ENCODE peak calls at places on chromosomes 5 and 9, in seven cellular contexts. One of them, this sample, is unnamed.
A peak's percentile ranks its signal among the peaks of the same experiment; 100 is the strongest.

GRCh38 chr9:76562511-76562911 is 103.5 kb downstream of the GCNT1 start:
- DNase-seq in IMR-90: peak; percentile 59
- DNase-seq in AG10803: peak; percentile 80
- DNase-seq in GM12891: no peak
- DNase-seq in iPS-NIHi11: no peak
- DNase-seq in NCI-H1105: no peak
- DNase-seq in hypothalamus: no peak
- DNase-seq in this sample: peak; percentile 67

GRCh38 chr5:110865400-110866094 is 126.7 kb downstream of the SLC25A46 start:
- DNase-seq in NCI-H1105: no peak
- DNase-seq in hypothalamus: no peak
- DNase-seq in GM12891: peak; percentile 13
- DNase-seq in IMR-90: peak; percentile 41
- DNase-seq in iPS-NIHi11: peak; percentile 76
- DNase-seq in AG10803: peak; percentile 2
- DNase-seq in this sample: peak; percentile 41

GRCh38 chr9:129609486-129610192 is 11.3 kb downstream of the C9orf50 start:
- DNase-seq in hypothalamus: no peak
- DNase-seq in NCI-H1105: no peak
- DNase-seq in AG10803: peak; percentile 71
- DNase-seq in iPS-NIHi11: peak; percentile 68
- DNase-seq in IMR-90: no peak
- DNase-seq in GM12891: peak; percentile 73
- DNase-seq in this sample: no peak

GRCh38 chr5:135828793-135829150 is 5.7 kb upstream of the SLC25A48 start:
- DNase-seq in AG10803: no peak
- DNase-seq in hypothalamus: no peak
- DNase-seq in IMR-90: no peak
- DNase-seq in GM12891: no peak
- DNase-seq in NCI-H1105: no peak
- DNase-seq in iPS-NIHi11: no peak
- DNase-seq in this sample: no peak

GRCh38 chr5:143865421-143865820 is 53.5 kb downstream of the HMHB1 start:
- DNase-seq in NCI-H1105: no peak
- DNase-seq in GM12891: no peak
- DNase-seq in IMR-90: no peak
- DNase-seq in hypothalamus: no peak
- DNase-seq in iPS-NIHi11: no peak
- DNase-seq in AG10803: no peak
- DNase-seq in this sample: no peak

GRCh38 chr5:119393201-119393691 is 37.4 kb downstream of the TNFAIP8 start:
- DNase-seq in GM12891: no peak
- DNase-seq in AG10803: peak; percentile 93
- DNase-seq in NCI-H1105: no peak
- DNase-seq in hypothalamus: no peak
- DNase-seq in IMR-90: no peak
- DNase-seq in iPS-NIHi11: no peak
- DNase-seq in this sample: no peak

GRCh38 chr5:40679998-40680681 is 425 bp downstream of the PTGER4 start:
- DNase-seq in IMR-90: no peak
- DNase-seq in iPS-NIHi11: peak; percentile 17
- DNase-seq in NCI-H1105: no peak
- DNase-seq in GM12891: no peak
- DNase-seq in hypothalamus: no peak
- DNase-seq in AG10803: no peak
- DNase-seq in this sample: peak; percentile 9

GRCh38 chr9:72818377-72818776 is 134.5 kb downstream of the ALDH1A1 start:
- DNase-seq in hypothalamus: no peak
- DNase-seq in NCI-H1105: no peak
- DNase-seq in iPS-NIHi11: no peak
- DNase-seq in AG10803: no peak
- DNase-seq in GM12891: no peak
- DNase-seq in IMR-90: no peak
- DNase-seq in this sample: no peak

GRCh38 chr5:139854953-139855352 is 59.3 kb downstream of the PSD2 start:
- DNase-seq in NCI-H1105: no peak
- DNase-seq in IMR-90: no peak
- DNase-seq in iPS-NIHi11: no peak
- DNase-seq in AG10803: no peak
- DNase-seq in hypothalamus: no peak
- DNase-seq in GM12891: no peak
- DNase-seq in this sample: no peak

GRCh38 chr9:76342862-76343261 is 51.4 kb downstream of the RFK start:
- DNase-seq in IMR-90: no peak
- DNase-seq in GM12891: no peak
- DNase-seq in hypothalamus: no peak
- DNase-seq in iPS-NIHi11: no peak
- DNase-seq in AG10803: no peak
- DNase-seq in NCI-H1105: no peak
- DNase-seq in this sample: no peak

GRCh38 chr9:18869725-18870124 is 163.3 kb downstream of the SAXO1 start:
- DNase-seq in iPS-NIHi11: no peak
- DNase-seq in IMR-90: no peak
- DNase-seq in AG10803: no peak
- DNase-seq in NCI-H1105: no peak
- DNase-seq in GM12891: no peak
- DNase-seq in hypothalamus: no peak
- DNase-seq in this sample: no peak

GRCh38 chr5:82560546-82560945 is 282.4 kb upstream of the RPS23 start:
- DNase-seq in hypothalamus: no peak
- DNase-seq in IMR-90: no peak
- DNase-seq in iPS-NIHi11: no peak
- DNase-seq in NCI-H1105: peak; percentile 58
- DNase-seq in GM12891: no peak
- DNase-seq in AG10803: no peak
- DNase-seq in this sample: no peak

GRCh38 chr9:137588891-137589290 is 1.4 kb downstream of the ZMYND19 start:
- DNase-seq in IMR-90: no peak
- DNase-seq in GM12891: no peak
- DNase-seq in hypothalamus: no peak
- DNase-seq in AG10803: no peak
- DNase-seq in iPS-NIHi11: no peak
- DNase-seq in NCI-H1105: no peak
- DNase-seq in this sample: no peak

GRCh38 chr5:148794729-148795590 is 31.5 kb upstream of the ADRB2 start:
- DNase-seq in AG10803: peak; percentile 72
- DNase-seq in GM12891: no peak
- DNase-seq in IMR-90: peak; percentile 96
- DNase-seq in NCI-H1105: no peak
- DNase-seq in iPS-NIHi11: no peak
- DNase-seq in hypothalamus: no peak
- DNase-seq in this sample: no peak

GRCh38 chr9:94164756-94165549 is 80.7 kb downstream of the PTPDC1 start:
- DNase-seq in IMR-90: no peak
- DNase-seq in GM12891: no peak
- DNase-seq in AG10803: no peak
- DNase-seq in iPS-NIHi11: no peak
- DNase-seq in hypothalamus: no peak
- DNase-seq in NCI-H1105: no peak
- DNase-seq in this sample: no peak

GRCh38 chr9:85536076-85536475 is 205.7 kb downstream of the AGTPBP1 start:
- DNase-seq in AG10803: peak; percentile 92
- DNase-seq in GM12891: no peak
- DNase-seq in iPS-NIHi11: no peak
- DNase-seq in NCI-H1105: no peak
- DNase-seq in hypothalamus: no peak
- DNase-seq in IMR-90: peak; percentile 60
- DNase-seq in this sample: no peak

GRCh38 chr5:177307544-177308363 is 3.9 kb downstream of the MXD3 start:
- DNase-seq in AG10803: no peak
- DNase-seq in hypothalamus: no peak
- DNase-seq in GM12891: no peak
- DNase-seq in NCI-H1105: no peak
- DNase-seq in iPS-NIHi11: no peak
- DNase-seq in IMR-90: no peak
- DNase-seq in this sample: no peak

GRCh38 chr5:14108170-14108996 is 34.8 kb upstream of the TRIO start:
- DNase-seq in NCI-H1105: peak; percentile 5
- DNase-seq in IMR-90: peak; percentile 91
- DNase-seq in AG10803: peak; percentile 77
- DNase-seq in iPS-NIHi11: peak; percentile 82
- DNase-seq in GM12891: peak; percentile 35
- DNase-seq in hypothalamus: peak; percentile 25
- DNase-seq in this sample: peak; percentile 48

GRCh38 chr9:76216161-76216649 is 178.0 kb downstream of the RFK start:
- DNase-seq in iPS-NIHi11: no peak
- DNase-seq in IMR-90: peak; percentile 98
- DNase-seq in hypothalamus: no peak
- DNase-seq in NCI-H1105: no peak
- DNase-seq in GM12891: no peak
- DNase-seq in AG10803: peak; percentile 92
- DNase-seq in this sample: peak; percentile 30

GRCh38 chr9:70081120-70081495 is 37.5 kb downstream of the MAMDC2 start:
- DNase-seq in GM12891: no peak
- DNase-seq in NCI-H1105: no peak
- DNase-seq in AG10803: no peak
- DNase-seq in IMR-90: peak; percentile 76
- DNase-seq in iPS-NIHi11: no peak
- DNase-seq in hypothalamus: no peak
- DNase-seq in this sample: no peak

GRCh38 chr9:136485049-136485647 is 2.3 kb upstream of the SEC16A start:
- DNase-seq in NCI-H1105: peak; percentile 58
- DNase-seq in IMR-90: peak; percentile 61
- DNase-seq in AG10803: peak; percentile 67
- DNase-seq in hypothalamus: peak; percentile 82
- DNase-seq in iPS-NIHi11: peak; percentile 68
- DNase-seq in GM12891: peak; percentile 71
- DNase-seq in this sample: peak; percentile 60

GRCh38 chr5:172994405-172994804 is 10.8 kb downstream of the ATP6V0E1 start:
- DNase-seq in GM12891: no peak
- DNase-seq in iPS-NIHi11: no peak
- DNase-seq in IMR-90: no peak
- DNase-seq in AG10803: no peak
- DNase-seq in hypothalamus: no peak
- DNase-seq in NCI-H1105: no peak
- DNase-seq in this sample: no peak

GRCh38 chr5:108266235-108266634 is 115.7 kb downstream of the FBXL17 start:
- DNase-seq in iPS-NIHi11: no peak
- DNase-seq in AG10803: peak; percentile 32
- DNase-seq in IMR-90: peak; percentile 11
- DNase-seq in hypothalamus: no peak
- DNase-seq in NCI-H1105: no peak
- DNase-seq in GM12891: no peak
- DNase-seq in this sample: peak; percentile 50

GRCh38 chr5:139064613-139065012 is 133.6 kb downstream of the SIL1 start:
- DNase-seq in NCI-H1105: no peak
- DNase-seq in IMR-90: no peak
- DNase-seq in iPS-NIHi11: no peak
- DNase-seq in AG10803: no peak
- DNase-seq in GM12891: no peak
- DNase-seq in hypothalamus: no peak
- DNase-seq in this sample: no peak

GRCh38 chr9:79568337-79569084 is 3.3 kb upstream of the TLE4 start:
- DNase-seq in iPS-NIHi11: no peak
- DNase-seq in IMR-90: no peak
- DNase-seq in AG10803: no peak
- DNase-seq in GM12891: no peak
- DNase-seq in hypothalamus: no peak
- DNase-seq in NCI-H1105: no peak
- DNase-seq in this sample: no peak

GRCh38 chr5:172453206-172453985 is 929 bp downstream of the SH3PXD2B start:
- DNase-seq in NCI-H1105: no peak
- DNase-seq in IMR-90: peak; percentile 74
- DNase-seq in AG10803: peak; percentile 64
- DNase-seq in iPS-NIHi11: peak; percentile 53
- DNase-seq in GM12891: no peak
- DNase-seq in hypothalamus: no peak
- DNase-seq in this sample: no peak

GRCh38 chr5:39148983-39149534 is 70.3 kb downstream of the FYB1 start:
- DNase-seq in hypothalamus: no peak
- DNase-seq in IMR-90: peak; percentile 24
- DNase-seq in AG10803: peak; percentile 20
- DNase-seq in GM12891: no peak
- DNase-seq in iPS-NIHi11: no peak
- DNase-seq in NCI-H1105: no peak
- DNase-seq in this sample: no peak

GRCh38 chr5:146516151-146516475 is at the start of gene GPR151:
- DNase-seq in IMR-90: peak; percentile 9
- DNase-seq in AG10803: peak; percentile 2
- DNase-seq in iPS-NIHi11: no peak
- DNase-seq in NCI-H1105: no peak
- DNase-seq in GM12891: no peak
- DNase-seq in hypothalamus: no peak
- DNase-seq in this sample: peak; percentile 12

GRCh38 chr9:68876265-68876664 is 137.6 kb downstream of the PRKACG start:
- DNase-seq in IMR-90: no peak
- DNase-seq in NCI-H1105: no peak
- DNase-seq in hypothalamus: no peak
- DNase-seq in AG10803: no peak
- DNase-seq in iPS-NIHi11: no peak
- DNase-seq in GM12891: no peak
- DNase-seq in this sample: no peak

GRCh38 chr5:113296681-113297080 is 138.1 kb downstream of the TSSK1B start:
- DNase-seq in hypothalamus: no peak
- DNase-seq in iPS-NIHi11: no peak
- DNase-seq in NCI-H1105: no peak
- DNase-seq in AG10803: peak; percentile 15
- DNase-seq in IMR-90: peak; percentile 57
- DNase-seq in GM12891: no peak
- DNase-seq in this sample: no peak

GRCh38 chr9:84988621-84989020 is 319.1 kb downstream of the NTRK2 start:
- DNase-seq in hypothalamus: no peak
- DNase-seq in iPS-NIHi11: no peak
- DNase-seq in AG10803: no peak
- DNase-seq in IMR-90: no peak
- DNase-seq in NCI-H1105: no peak
- DNase-seq in GM12891: no peak
- DNase-seq in this sample: no peak

GRCh38 chr9:110591526-110591925 is 12.0 kb upstream of the SVEP1 start:
- DNase-seq in GM12891: no peak
- DNase-seq in iPS-NIHi11: no peak
- DNase-seq in AG10803: no peak
- DNase-seq in hypothalamus: no peak
- DNase-seq in NCI-H1105: no peak
- DNase-seq in IMR-90: peak; percentile 49
- DNase-seq in this sample: no peak

GRCh38 chr5:73793911-73794310 is 167.9 kb downstream of the ARHGEF28 start:
- DNase-seq in hypothalamus: no peak
- DNase-seq in NCI-H1105: no peak
- DNase-seq in iPS-NIHi11: no peak
- DNase-seq in IMR-90: peak; percentile 81
- DNase-seq in GM12891: no peak
- DNase-seq in AG10803: no peak
- DNase-seq in this sample: no peak

GRCh38 chr9:27701664-27702063 is 128.4 kb upstream of the C9orf72 start:
- DNase-seq in IMR-90: no peak
- DNase-seq in hypothalamus: no peak
- DNase-seq in NCI-H1105: no peak
- DNase-seq in GM12891: no peak
- DNase-seq in AG10803: no peak
- DNase-seq in iPS-NIHi11: no peak
- DNase-seq in this sample: no peak

GRCh38 chr9:3825724-3826123 is 299.9 kb upstream of the RFX3 start:
- DNase-seq in hypothalamus: no peak
- DNase-seq in GM12891: no peak
- DNase-seq in iPS-NIHi11: no peak
- DNase-seq in NCI-H1105: no peak
- DNase-seq in AG10803: no peak
- DNase-seq in IMR-90: no peak
- DNase-seq in this sample: no peak

GRCh38 chr5:164354138-164354751 is 848.8 kb downstream of the MAT2B start:
- DNase-seq in GM12891: no peak
- DNase-seq in iPS-NIHi11: no peak
- DNase-seq in AG10803: no peak
- DNase-seq in IMR-90: no peak
- DNase-seq in hypothalamus: no peak
- DNase-seq in NCI-H1105: no peak
- DNase-seq in this sample: no peak

GRCh38 chr9:123375725-123376132 is 19.7 kb downstream of the CRB2 start:
- DNase-seq in GM12891: no peak
- DNase-seq in iPS-NIHi11: peak; percentile 55
- DNase-seq in AG10803: peak; percentile 18
- DNase-seq in hypothalamus: no peak
- DNase-seq in IMR-90: no peak
- DNase-seq in NCI-H1105: no peak
- DNase-seq in this sample: no peak

GRCh38 chr9:114300846-114301797 is 21.8 kb upstream of the ORM1 start:
- DNase-seq in AG10803: no peak
- DNase-seq in IMR-90: no peak
- DNase-seq in iPS-NIHi11: no peak
- DNase-seq in hypothalamus: no peak
- DNase-seq in GM12891: no peak
- DNase-seq in NCI-H1105: no peak
- DNase-seq in this sample: no peak

This sample was measured in foreskin melanocyte.